ENCODE peak calls at places on chromosomes 5 and 9, in ten cellular contexts. X is fibroblast of lung; B is neural progenitor cell; W is body of pancreas; V is tibial artery; Z is H1; O is CD8-positive, alpha-beta T cell; P is adrenal gland; L is SK-N-SH; K is testis. S is an unnamed sample.
A peak's percentile ranks its signal among the peaks of the same experiment; 100 is the strongest.

GRCh38 chr5:107820339-107820880 is 149.7 kb upstream of the EFNA5 start:
- DNase-seq in X (peak; percentile 9), B (no peak), W (no peak), V (no peak), Z (no peak), O (no peak), P (no peak), L (no peak), K (no peak), S (no peak)

GRCh38 chr5:71836084-71836483 is 117.0 kb downstream of the CARTPT start:
- DNase-seq in X (peak; percentile 19), B (no peak), W (no peak), V (no peak), Z (no peak), O (no peak), P (no peak), L (peak; percentile 27), K (no peak), S (no peak)

GRCh38 chr5:3325811-3326568 is 269.6 kb upstream of the IRX1 start:
- DNase-seq in X (no peak), B (no peak), W (no peak), V (no peak), Z (no peak), O (no peak), P (no peak), L (no peak), K (no peak), S (peak; percentile 57)

GRCh38 chr5:21391506-21391905 is 1403.5 kb upstream of the CDH18 start:
- DNase-seq in X (no peak), B (no peak), W (no peak), V (no peak), Z (no peak), O (no peak), P (no peak), L (no peak), K (no peak), S (no peak)

GRCh38 chr9:26597542-26597941 is 295.1 kb downstream of the CAAP1 start:
- DNase-seq in X (no peak), B (no peak), W (no peak), V (no peak), Z (no peak), O (no peak), P (no peak), L (peak; percentile 6), K (no peak), S (no peak)

GRCh38 chr9:111236337-111236736 is 93.7 kb downstream of the OR2K2 start:
- DNase-seq in X (peak; percentile 7), B (no peak), W (no peak), V (no peak), Z (no peak), O (no peak), P (no peak), L (no peak), K (no peak), S (no peak)

GRCh38 chr9:378263-378662 is 163.6 kb downstream of the DOCK8 start:
- DNase-seq in X (no peak), B (no peak), W (no peak), V (no peak), Z (no peak), O (no peak), P (no peak), L (no peak), K (no peak), S (no peak)

GRCh38 chr9:128150594-128151342 is 1.5 kb downstream of the LCN2 start:
- DNase-seq in X (no peak), B (peak; percentile 69), W (no peak), V (no peak), Z (no peak), O (no peak), P (no peak), L (peak; percentile 64), K (no peak), S (peak; percentile 90)

GRCh38 chr5:80124111-80124510 is 89.0 kb downstream of the THBS4 start:
- DNase-seq in X (no peak), B (no peak), W (no peak), V (no peak), Z (no peak), O (no peak), P (peak; percentile 43), L (no peak), K (no peak), S (no peak)

GRCh38 chr5:56070795-56071539 is 76.2 kb upstream of the IL6ST start:
- DNase-seq in X (no peak), B (no peak), W (no peak), V (no peak), Z (no peak), O (no peak), P (no peak), L (no peak), K (no peak), S (no peak)

GRCh38 chr5:138601444-138601843 is 26.2 kb upstream of the HSPA9 start:
- DNase-seq in X (peak; percentile 27), B (no peak), W (peak; percentile 68), V (no peak), Z (no peak), O (no peak), P (peak; percentile 78), L (no peak), K (no peak), S (no peak)

GRCh38 chr5:71830626-71831539 is 111.8 kb downstream of the CARTPT start:
- DNase-seq in X (peak; percentile 86), B (no peak), W (peak; percentile 57), V (peak; percentile 84), Z (no peak), O (no peak), P (peak; percentile 92), L (no peak), K (peak; percentile 84), S (no peak)

DNA sequence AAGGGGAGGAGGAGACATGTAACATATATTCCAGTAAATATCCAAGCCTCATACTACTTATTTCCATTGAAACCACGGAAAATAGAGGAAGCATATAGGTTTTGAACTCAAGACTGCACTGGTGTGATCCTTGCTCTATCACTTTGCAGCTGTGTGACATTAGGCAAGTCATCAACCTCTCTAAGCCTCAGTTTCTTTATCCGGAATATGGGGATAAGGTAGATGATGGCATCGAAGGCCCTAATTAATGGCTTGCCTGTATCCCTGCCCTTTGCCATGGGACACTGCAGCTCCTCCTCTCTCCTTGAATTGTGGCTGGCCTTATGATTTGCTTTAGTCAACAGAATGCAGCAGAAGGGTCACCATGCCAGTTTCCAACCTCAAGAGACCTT is 6.9 kb downstream of the SHB start:
- DNase-seq in X (no peak), B (no peak), W (no peak), V (no peak), Z (no peak), O (no peak), P (no peak), L (no peak), K (no peak), S (no peak)
- H3K27ac ChIP-seq in X (peak overlapping the region; percentile 50), B (no peak overlapping the region), W (peak overlapping the region; percentile 27), V (peak overlapping the region; percentile 98), Z (no peak overlapping the region), O (no peak overlapping the region), P (no peak overlapping the region), L (peak overlapping the region; percentile 67), K (no peak overlapping the region), S (no peak overlapping the region)

GRCh38 chr5:119745976-119746375 is 116.6 kb downstream of the FAM170A start:
- DNase-seq in X (no peak), B (no peak), W (no peak), V (no peak), Z (no peak), O (no peak), P (no peak), L (no peak), K (no peak), S (no peak)

GRCh38 chr5:119742311-119742710 is 113.0 kb downstream of the FAM170A start:
- DNase-seq in X (no peak), B (no peak), W (no peak), V (no peak), Z (no peak), O (no peak), P (no peak), L (no peak), K (no peak), S (no peak)

GRCh38 chr5:119746984-119747383 is 117.6 kb downstream of the FAM170A start:
- DNase-seq in X (no peak), B (no peak), W (no peak), V (no peak), Z (no peak), O (no peak), P (no peak), L (no peak), K (no peak), S (no peak)

GRCh38 chr5:119743927-119744326 is 114.6 kb downstream of the FAM170A start:
- DNase-seq in X (no peak), B (peak; percentile 79), W (peak; percentile 23), V (no peak), Z (no peak), O (no peak), P (no peak), L (peak; percentile 25), K (peak; percentile 33), S (peak; percentile 72)
- TF ChIP-seq CTCF in X (no peak), B (peak; percentile 74), W (peak; percentile 83), V (no peak), Z (peak; percentile 60), O (peak; percentile 31), P (peak; percentile 15), L (peak; percentile 46), K (no peak), S (peak; percentile 89)

GRCh38 chr5:95858023-95858461 is 35.5 kb upstream of the GLRX start:
- DNase-seq in X (peak; percentile 98), B (no peak), W (no peak), V (peak; percentile 83), Z (no peak), O (no peak), P (peak; percentile 83), L (no peak), K (no peak), S (no peak)

GRCh38 chr5:95858661-95859326 is 36.3 kb upstream of the GLRX start:
- DNase-seq in X (peak; percentile 99), B (peak; percentile 97), W (peak; percentile 85), V (peak; percentile 93), Z (peak; percentile 82), O (peak; percentile 90), P (peak; percentile 96), L (peak; percentile 93), K (peak; percentile 92), S (peak; percentile 97)

GRCh38 chr5:95856501-95856981 is 34.0 kb upstream of the GLRX start:
- DNase-seq in X (no peak), B (peak; percentile 42), W (no peak), V (no peak), Z (no peak), O (no peak), P (no peak), L (no peak), K (no peak), S (no peak)

GRCh38 chr5:95859327-95860060 is 37.0 kb upstream of the GLRX start:
- DNase-seq in X (peak; percentile 85), B (no peak), W (no peak), V (no peak), Z (no peak), O (no peak), P (no peak), L (no peak), K (no peak), S (no peak)

GRCh38 chr5:95857185-95857945 is 34.8 kb upstream of the GLRX start:
- DNase-seq in X (peak; percentile 42), B (no peak), W (peak; percentile 74), V (peak; percentile 94), Z (no peak), O (no peak), P (peak; percentile 89), L (no peak), K (peak; percentile 89), S (no peak)
- H3K27ac ChIP-seq in X (peak overlapping the region; percentile 97), B (no peak overlapping the region), W (peak overlapping the region; percentile 89), V (peak overlapping the region; percentile 89), Z (no peak overlapping the region), O (no peak overlapping the region), P (peak overlapping the region; percentile 76), L (no peak overlapping the region), K (peak overlapping the region; percentile 88), S (peak overlapping the region; percentile 85)

GRCh38 chr5:110815916-110816605 is 77.3 kb downstream of the SLC25A46 start:
- DNase-seq in X (peak; percentile 25), B (no peak), W (no peak), V (no peak), Z (no peak), O (no peak), P (no peak), L (no peak), K (no peak), S (no peak)
- TF ChIP-seq CTCF in X (no peak), B (no peak), W (no peak), V (no peak), Z (no peak), O (no peak), P (no peak), L (no peak), K (no peak), S (no peak)